ENCODE peak calls at places on chromosomes 16 and 17, in seven cellular contexts. One of them, this sample, is unnamed.

GRCh38 chr16:81480856-81481821 is 36.5 kb downstream of the CMIP start:
- DNase-seq in mesendoderm: no peak
- DNase-seq in trophoblast cell: peak
- DNase-seq in mesenchymal stem cell: peak
- DNase-seq in H1: no peak
- DNase-seq in IMR-90: peak
- DNase-seq in H9: no peak
- DNase-seq in this sample: no peak

GRCh38 chr16:89197633-89198416 is 2.5 kb downstream of the SLC22A31 start:
- DNase-seq in H9: no peak
- DNase-seq in trophoblast cell: no peak
- DNase-seq in H1: no peak
- DNase-seq in mesenchymal stem cell: no peak
- DNase-seq in IMR-90: no peak
- DNase-seq in mesendoderm: no peak
- DNase-seq in this sample: no peak

GRCh38 chr17:44122825-44123355 is 551 bp downstream of the HDAC5 start:
- DNase-seq in mesenchymal stem cell: no peak
- DNase-seq in IMR-90: no peak
- DNase-seq in mesendoderm: peak
- DNase-seq in H1: no peak
- DNase-seq in trophoblast cell: no peak
- DNase-seq in H9: no peak
- DNase-seq in this sample: no peak

GRCh38 chr16:2429771-2430663 is 770 bp downstream of the CCNF start:
- DNase-seq in H9: no peak
- DNase-seq in H1: no peak
- DNase-seq in mesendoderm: peak
- DNase-seq in mesenchymal stem cell: peak
- DNase-seq in trophoblast cell: peak
- DNase-seq in IMR-90: peak
- DNase-seq in this sample: no peak

GRCh38 chr17:48002208-48002919 is 31.5 kb downstream of the CDK5RAP3 start:
- DNase-seq in IMR-90: peak
- DNase-seq in trophoblast cell: no peak
- DNase-seq in mesendoderm: peak
- DNase-seq in H9: no peak
- DNase-seq in H1: no peak
- DNase-seq in mesenchymal stem cell: peak
- DNase-seq in this sample: no peak

GRCh38 chr16:22027633-22028032 is 19.7 kb downstream of the MOSMO start:
- DNase-seq in H1: no peak
- DNase-seq in mesenchymal stem cell: peak
- DNase-seq in mesendoderm: no peak
- DNase-seq in IMR-90: no peak
- DNase-seq in trophoblast cell: no peak
- DNase-seq in H9: no peak
- DNase-seq in this sample: no peak

GRCh38 chr16:49350265-49351103 is 23.1 kb upstream of the C16orf78 start:
- DNase-seq in IMR-90: peak
- DNase-seq in mesenchymal stem cell: peak
- DNase-seq in trophoblast cell: peak
- DNase-seq in mesendoderm: peak
- DNase-seq in H1: peak
- DNase-seq in H9: peak
- DNase-seq in this sample: peak

GRCh38 chr17:49076575-49077384 is 55.8 kb upstream of the B4GALNT2 start:
- DNase-seq in IMR-90: peak
- DNase-seq in H1: no peak
- DNase-seq in H9: no peak
- DNase-seq in mesendoderm: no peak
- DNase-seq in trophoblast cell: peak
- DNase-seq in mesenchymal stem cell: peak
- DNase-seq in this sample: no peak

GRCh38 chr17:46962374-46962790 is 16.7 kb downstream of the RPRML start:
- DNase-seq in H9: no peak
- DNase-seq in mesendoderm: peak
- DNase-seq in H1: no peak
- DNase-seq in trophoblast cell: no peak
- DNase-seq in IMR-90: peak
- DNase-seq in mesenchymal stem cell: peak
- DNase-seq in this sample: no peak

GRCh38 chr17:49471089-49471683 is 23.9 kb upstream of the NGFR start:
- DNase-seq in H1: no peak
- DNase-seq in H9: peak
- DNase-seq in IMR-90: no peak
- DNase-seq in trophoblast cell: peak
- DNase-seq in mesendoderm: peak
- DNase-seq in mesenchymal stem cell: peak
- DNase-seq in this sample: no peak

GRCh38 chr17:81314410-81315169 is 19.5 kb upstream of the SLC38A10 start:
- DNase-seq in mesendoderm: no peak
- DNase-seq in IMR-90: no peak
- DNase-seq in mesenchymal stem cell: no peak
- DNase-seq in H9: no peak
- DNase-seq in H1: no peak
- DNase-seq in trophoblast cell: no peak
- DNase-seq in this sample: no peak

GRCh38 chr17:44502598-44503079 is 567 bp downstream of the GPATCH8 start:
- DNase-seq in mesendoderm: peak
- DNase-seq in H9: no peak
- DNase-seq in trophoblast cell: no peak
- DNase-seq in IMR-90: peak
- DNase-seq in H1: no peak
- DNase-seq in mesenchymal stem cell: peak
- DNase-seq in this sample: no peak

GRCh38 chr17:69460963-69461922 is 46.7 kb downstream of the MAP2K6 start:
- DNase-seq in H9: no peak
- DNase-seq in mesenchymal stem cell: no peak
- DNase-seq in trophoblast cell: peak
- DNase-seq in IMR-90: no peak
- DNase-seq in H1: no peak
- DNase-seq in mesendoderm: no peak
- DNase-seq in this sample: no peak

GRCh38 chr17:75181608-75182318 is 996 bp downstream of the SUMO2 start:
- DNase-seq in H9: no peak
- DNase-seq in mesendoderm: no peak
- DNase-seq in trophoblast cell: no peak
- DNase-seq in IMR-90: no peak
- DNase-seq in mesenchymal stem cell: peak
- DNase-seq in H1: no peak
- DNase-seq in this sample: no peak

GRCh38 chr17:68178831-68179230 is 69.0 kb upstream of the AMZ2 start:
- DNase-seq in mesenchymal stem cell: no peak
- DNase-seq in IMR-90: no peak
- DNase-seq in H1: no peak
- DNase-seq in trophoblast cell: no peak
- DNase-seq in H9: no peak
- DNase-seq in mesendoderm: no peak
- DNase-seq in this sample: no peak

GRCh38 chr16:26981266-26981938 is 85.3 kb upstream of the C16orf82 start:
- DNase-seq in mesendoderm: no peak
- DNase-seq in H9: no peak
- DNase-seq in trophoblast cell: no peak
- DNase-seq in H1: no peak
- DNase-seq in IMR-90: peak
- DNase-seq in mesenchymal stem cell: peak
- DNase-seq in this sample: no peak

GRCh38 chr16:57906385-57907316 is 64.3 kb downstream of the CNGB1 start:
- DNase-seq in H1: peak
- DNase-seq in IMR-90: no peak
- DNase-seq in H9: peak
- DNase-seq in trophoblast cell: no peak
- DNase-seq in mesenchymal stem cell: no peak
- DNase-seq in mesendoderm: no peak
- DNase-seq in this sample: peak

GRCh38 chr16:64808474-64808873 is 313.4 kb downstream of the CDH11 start:
- DNase-seq in H1: no peak
- DNase-seq in IMR-90: no peak
- DNase-seq in trophoblast cell: no peak
- DNase-seq in mesenchymal stem cell: no peak
- DNase-seq in mesendoderm: no peak
- DNase-seq in H9: no peak
- DNase-seq in this sample: no peak

GRCh38 chr17:77489898-77490265 is 349.1 kb downstream of the SEC14L1 start:
- DNase-seq in H9: no peak
- DNase-seq in mesendoderm: no peak
- DNase-seq in IMR-90: no peak
- DNase-seq in mesenchymal stem cell: no peak
- DNase-seq in H1: no peak
- DNase-seq in trophoblast cell: no peak
- DNase-seq in this sample: no peak

GRCh38 chr17:81537343-81537855 is 9.2 kb downstream of the FSCN2 start:
- DNase-seq in mesendoderm: peak
- DNase-seq in H9: peak
- DNase-seq in H1: peak
- DNase-seq in trophoblast cell: no peak
- DNase-seq in mesenchymal stem cell: no peak
- DNase-seq in IMR-90: no peak
- DNase-seq in this sample: no peak

GRCh38 chr16:23296994-23297393 is 5.1 kb upstream of the SCNN1B start:
- DNase-seq in trophoblast cell: peak
- DNase-seq in mesenchymal stem cell: no peak
- DNase-seq in IMR-90: no peak
- DNase-seq in H1: peak
- DNase-seq in mesendoderm: peak
- DNase-seq in H9: peak
- DNase-seq in this sample: no peak

GRCh38 chr17:3260600-3260999 is 37.6 kb downstream of the OR3A1 start:
- DNase-seq in mesendoderm: no peak
- DNase-seq in IMR-90: no peak
- DNase-seq in H1: no peak
- DNase-seq in trophoblast cell: no peak
- DNase-seq in H9: no peak
- DNase-seq in mesenchymal stem cell: no peak
- DNase-seq in this sample: no peak

GRCh38 chr17:3260163-3260562 is 38.0 kb downstream of the OR3A1 start:
- DNase-seq in trophoblast cell: no peak
- DNase-seq in IMR-90: no peak
- DNase-seq in mesenchymal stem cell: no peak
- DNase-seq in H1: no peak
- DNase-seq in H9: no peak
- DNase-seq in mesendoderm: no peak
- DNase-seq in this sample: no peak

DNA sequence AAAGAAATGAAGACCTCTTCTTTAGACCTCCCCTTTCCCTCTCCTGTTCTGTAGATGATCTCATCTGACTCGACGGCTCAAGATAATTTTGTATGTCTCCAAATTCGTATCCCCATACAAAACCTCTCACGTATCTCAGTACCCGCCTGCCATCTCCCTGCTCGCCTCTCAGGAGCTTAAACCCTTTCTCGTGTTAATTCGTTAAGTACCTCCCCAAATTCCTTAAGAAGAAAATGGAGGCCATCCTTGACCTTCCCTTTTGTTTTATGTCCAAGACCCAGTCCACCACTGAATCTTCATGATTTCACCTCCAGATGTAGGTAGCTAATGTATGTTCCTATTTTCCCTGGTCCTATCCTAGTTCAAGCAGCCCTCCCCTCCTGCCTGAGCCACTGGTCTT is 41.6 kb downstream of the OR3A1 start:
- DNase-seq in H1: no peak
- DNase-seq in IMR-90: no peak
- DNase-seq in H9: no peak
- DNase-seq in trophoblast cell: no peak
- DNase-seq in mesenchymal stem cell: no peak
- DNase-seq in mesendoderm: no peak
- DNase-seq in this sample: no peak
- H3K18ac ChIP-seq in H1: no peak
- H3K18ac ChIP-seq in IMR-90: no peak
- H3K18ac ChIP-seq in H9: no peak
- H3K18ac ChIP-seq in trophoblast cell: no peak
- H3K18ac ChIP-seq in mesenchymal stem cell: no peak
- H3K18ac ChIP-seq in mesendoderm: no peak
- H3K18ac ChIP-seq in this sample: no peak

GRCh38 chr17:58529275-58529674 is 14.8 kb upstream of the MTMR4 start:
- DNase-seq in mesenchymal stem cell: no peak
- DNase-seq in mesendoderm: no peak
- DNase-seq in H9: no peak
- DNase-seq in trophoblast cell: no peak
- DNase-seq in H1: no peak
- DNase-seq in IMR-90: no peak
- DNase-seq in this sample: no peak
- H3K27ac ChIP-seq in mesenchymal stem cell: no peak
- H3K27ac ChIP-seq in mesendoderm: no peak
- H3K27ac ChIP-seq in H9: no peak
- H3K27ac ChIP-seq in trophoblast cell: no peak
- H3K27ac ChIP-seq in H1: no peak
- H3K27ac ChIP-seq in IMR-90: no peak
- H3K27ac ChIP-seq in this sample: no peak

GRCh38 chr16:85539629-85540291 is 73.4 kb upstream of the GSE1 start:
- DNase-seq in H9: no peak
- DNase-seq in mesenchymal stem cell: no peak
- DNase-seq in H1: no peak
- DNase-seq in IMR-90: no peak
- DNase-seq in trophoblast cell: no peak
- DNase-seq in mesendoderm: no peak
- DNase-seq in this sample: no peak

GRCh38 chr16:85539084-85539483 is 74.0 kb upstream of the GSE1 start:
- DNase-seq in mesenchymal stem cell: no peak
- DNase-seq in H9: no peak
- DNase-seq in H1: no peak
- DNase-seq in IMR-90: no peak
- DNase-seq in trophoblast cell: no peak
- DNase-seq in mesendoderm: no peak
- DNase-seq in this sample: no peak

GRCh38 chr16:85542548-85542927 is 70.6 kb upstream of the GSE1 start:
- DNase-seq in IMR-90: no peak
- DNase-seq in mesendoderm: no peak
- DNase-seq in trophoblast cell: no peak
- DNase-seq in H1: no peak
- DNase-seq in mesenchymal stem cell: no peak
- DNase-seq in H9: no peak
- DNase-seq in this sample: no peak

GRCh38 chr16:85541619-85542547 is 71.2 kb upstream of the GSE1 start:
- DNase-seq in IMR-90: no peak
- DNase-seq in H9: no peak
- DNase-seq in mesendoderm: no peak
- DNase-seq in trophoblast cell: no peak
- DNase-seq in H1: no peak
- DNase-seq in mesenchymal stem cell: no peak
- DNase-seq in this sample: no peak

DNA sequence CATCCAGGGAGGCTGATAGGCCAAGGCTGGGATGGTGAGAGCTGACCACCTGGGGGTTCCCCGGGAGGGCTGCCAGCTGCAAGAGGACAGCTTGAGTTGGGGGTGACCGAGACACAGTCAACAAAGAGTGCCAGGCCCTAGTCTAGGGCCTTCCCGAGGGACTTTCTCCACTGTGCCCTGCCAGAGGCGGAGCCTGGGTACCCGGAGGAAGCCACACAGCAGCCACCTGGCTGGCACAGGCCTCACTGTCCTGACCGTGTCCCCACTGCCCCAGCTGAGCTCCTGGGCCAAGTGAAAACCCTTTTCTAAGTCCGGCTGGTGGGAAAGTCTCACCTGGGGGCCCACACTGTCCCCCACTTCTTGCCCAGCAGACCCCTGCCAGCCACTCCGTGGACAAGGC is 71.9 kb upstream of the GSE1 start:
- DNase-seq in IMR-90: no peak
- DNase-seq in H1: no peak
- DNase-seq in mesendoderm: no peak
- DNase-seq in H9: no peak
- DNase-seq in mesenchymal stem cell: no peak
- DNase-seq in trophoblast cell: no peak
- DNase-seq in this sample: no peak
- H3K18ac ChIP-seq in IMR-90: no peak
- H3K18ac ChIP-seq in H1: peak
- H3K18ac ChIP-seq in mesendoderm: no peak
- H3K18ac ChIP-seq in H9: no peak
- H3K18ac ChIP-seq in mesenchymal stem cell: no peak
- H3K18ac ChIP-seq in trophoblast cell: no peak
- H3K18ac ChIP-seq in this sample: peak

GRCh38 chr17:64051153-64051552 is 30.7 kb upstream of the ICAM2 start:
- DNase-seq in H9: no peak
- DNase-seq in IMR-90: no peak
- DNase-seq in mesenchymal stem cell: no peak
- DNase-seq in trophoblast cell: no peak
- DNase-seq in mesendoderm: no peak
- DNase-seq in H1: no peak
- DNase-seq in this sample: no peak
- H3K27ac ChIP-seq in H9: no peak
- H3K27ac ChIP-seq in IMR-90: no peak
- H3K27ac ChIP-seq in mesenchymal stem cell: no peak
- H3K27ac ChIP-seq in trophoblast cell: no peak
- H3K27ac ChIP-seq in mesendoderm: no peak
- H3K27ac ChIP-seq in H1: no peak
- H3K27ac ChIP-seq in this sample: no peak

This sample was measured in neuronal stem cell.